ENCODE peak calls at places on chromosomes 11 and 22, in nine cellular contexts. L is sciatic nerve; A is fibroblast of the conjunctiva; M is T-helper 1 cell; W is H1; T is cardiac fibroblast; Q is Karpas-422; P is stimulated activated effector memory CD8-positive, alpha-beta T cell treated with anti-CD3 and anti-CD28 coated beads, Interleukin-12 subunit alpha, Interleukin-12 subunit beta, amount 100 ng/mL, for 72 hours; C is NCI-H1930. H is an unnamed sample.

GRCh38 chr11:64935634-64936081 is at the start of gene GPHA2:
- DNase-seq in L (no peak), A (no peak), M (no peak), W (peak), T (no peak), Q (no peak), P (no peak), C (no peak), H (peak)

GRCh38 chr11:104852811-104853210 is 45.4 kb downstream of the CASP12 start:
- DNase-seq in L (no peak), A (no peak), M (no peak), W (no peak), T (no peak), Q (no peak), P (no peak), C (no peak), H (no peak)

GRCh38 chr22:33049125-33049729 is 9.0 kb downstream of the SYN3 start:
- DNase-seq in L (peak), A (peak), M (no peak), W (peak), T (peak), Q (peak), P (peak), C (peak), H (peak)

GRCh38 chr11:62575837-62576236 is 2.1 kb upstream of the EEF1G start:
- DNase-seq in L (no peak), A (no peak), M (no peak), W (no peak), T (no peak), Q (no peak), P (no peak), C (no peak), H (no peak)

GRCh38 chr11:830295-831131 is 2.2 kb upstream of the CD151 start:
- DNase-seq in L (peak), A (no peak), M (no peak), W (no peak), T (no peak), Q (peak), P (peak), C (no peak), H (peak)

GRCh38 chr11:134386945-134387344 is 25.1 kb downstream of the B3GAT1 start:
- DNase-seq in L (no peak), A (no peak), M (no peak), W (no peak), T (no peak), Q (no peak), P (no peak), C (no peak), H (no peak)

GRCh38 chr22:27679722-27680488 is 121.7 kb downstream of the MN1 start:
- DNase-seq in L (no peak), A (no peak), M (no peak), W (no peak), T (no peak), Q (no peak), P (no peak), C (no peak), H (no peak)

GRCh38 chr11:8019671-8020597 is 32.8 kb downstream of the EIF3F start:
- DNase-seq in L (no peak), A (no peak), M (no peak), W (peak), T (peak), Q (no peak), P (peak), C (no peak), H (peak)

GRCh38 chr11:69572233-69572860 is 68.6 kb upstream of the CCND1 start:
- DNase-seq in L (no peak), A (no peak), M (no peak), W (peak), T (no peak), Q (no peak), P (no peak), C (no peak), H (no peak)

H was measured in glutamatergic neuron.